ENCODE peak calls at places on chromosomes 4 and X, in eight cellular contexts. H, M, V, Q, G, W, B and D are unnamed samples.

GRCh38 chr4:107780665-107781064 is 44.1 kb upstream of the SGMS2 start:
- DNase-seq in M (peak; percentile 39), B (peak; percentile 59), Q (no peak), V (no peak), W (peak; percentile 10), G (no peak), H (no peak), D (no peak)

GRCh38 chrX:41406211-41406610 is 40.9 kb upstream of the NYX start:
- DNase-seq in B (no peak), G (peak; percentile 18), M (no peak), V (no peak), Q (no peak), H (no peak), W (peak; percentile 61), D (peak; percentile 47)

GRCh38 chrX:13398073-13398823 is 78.4 kb upstream of the ATXN3L start:
- DNase-seq in G (peak; percentile 100), H (peak; percentile 70), W (peak; percentile 100), Q (peak; percentile 95), V (no peak), B (no peak), M (peak; percentile 89), D (peak; percentile 97)

GRCh38 chr4:104488151-104488550 is 6.5 kb downstream of the CXXC4 start:
- DNase-seq in B (no peak), V (no peak), H (no peak), G (no peak), M (no peak), Q (no peak), W (no peak), D (no peak)

GRCh38 chr4:13173974-13174373 is 310.2 kb downstream of the RAB28 start:
- DNase-seq in B (no peak), Q (no peak), H (no peak), W (no peak), M (no peak), V (no peak), G (no peak), D (no peak)

GRCh38 chr4:104491396-104491821 is 3.3 kb downstream of the CXXC4 start:
- DNase-seq in V (peak; percentile 59), H (no peak), M (no peak), G (no peak), B (peak; percentile 85), Q (no peak), W (no peak), D (no peak)

GRCh38 chr4:42150653-42151567 is 1.5 kb downstream of the BEND4 start:
- DNase-seq in G (no peak), W (peak; percentile 8), V (peak; percentile 38), B (peak; percentile 61), M (no peak), Q (no peak), H (no peak), D (no peak)

GRCh38 chr4:143025111-143025704 is 159.5 kb upstream of the USP38 start:
- DNase-seq in G (peak; percentile 33), M (peak; percentile 50), H (peak; percentile 9), W (peak; percentile 21), V (peak; percentile 53), B (peak; percentile 54), Q (no peak), D (peak; percentile 55)

GRCh38 chr4:97349468-97350186 is 793.6 kb downstream of the STPG2 start:
- DNase-seq in Q (no peak), H (no peak), B (peak; percentile 30), W (no peak), M (no peak), V (no peak), G (no peak), D (no peak)

GRCh38 chr4:55396305-55397023 is 707 bp downstream of the TMEM165 start:
- DNase-seq in M (no peak), W (peak; percentile 41), H (peak; percentile 31), B (peak; percentile 83), G (peak; percentile 38), V (peak; percentile 40), Q (no peak), D (peak; percentile 59)

GRCh38 chrX:55490974-55491373 is 1.3 kb upstream of the USP51 start:
- DNase-seq in B (no peak), W (no peak), Q (no peak), M (no peak), V (no peak), G (no peak), H (no peak), D (no peak)

GRCh38 chr4:80610845-80611244 is 275.3 kb downstream of the CFAP299 start:
- DNase-seq in W (peak; percentile 37), M (no peak), V (no peak), B (no peak), H (no peak), G (peak; percentile 67), Q (no peak), D (no peak)

GRCh38 chr4:13917010-13917409 is 289.5 kb upstream of the BOD1L1 start:
- DNase-seq in H (no peak), Q (no peak), M (no peak), B (no peak), V (no peak), W (peak; percentile 62), G (peak; percentile 61), D (no peak)

GRCh38 chr4:22897520-22898108 is 204.9 kb downstream of the GBA3 start:
- DNase-seq in M (peak; percentile 3), W (peak; percentile 4), B (peak; percentile 39), G (peak; percentile 5), H (peak; percentile 16), V (peak; percentile 44), Q (no peak), D (peak; percentile 34)

GRCh38 chr4:88106205-88106604 is 52.2 kb downstream of the ABCG2 start:
- DNase-seq in W (peak; percentile 71), G (peak; percentile 73), H (no peak), Q (peak; percentile 15), V (no peak), B (no peak), M (no peak), D (peak; percentile 73)

GRCh38 chrX:136810493-136810892 is 29.8 kb upstream of the ARHGEF6 start:
- DNase-seq in M (no peak), B (no peak), W (no peak), H (no peak), V (no peak), Q (no peak), G (no peak), D (no peak)

GRCh38 chrX:107742754-107743191 is 32.8 kb downstream of the TSC22D3 start:
- DNase-seq in H (no peak), M (no peak), Q (no peak), V (no peak), G (no peak), B (no peak), W (no peak), D (no peak)
- H3K4me2 ChIP-seq in H (peak overlapping the region; percentile 51), M (peak overlapping the region; percentile 65), Q (peak overlapping the region; percentile 71), V (peak overlapping the region; percentile 52), G (no peak overlapping the region), B (peak overlapping the region; percentile 77), W (no peak overlapping the region), D (no peak overlapping the region)

DNA sequence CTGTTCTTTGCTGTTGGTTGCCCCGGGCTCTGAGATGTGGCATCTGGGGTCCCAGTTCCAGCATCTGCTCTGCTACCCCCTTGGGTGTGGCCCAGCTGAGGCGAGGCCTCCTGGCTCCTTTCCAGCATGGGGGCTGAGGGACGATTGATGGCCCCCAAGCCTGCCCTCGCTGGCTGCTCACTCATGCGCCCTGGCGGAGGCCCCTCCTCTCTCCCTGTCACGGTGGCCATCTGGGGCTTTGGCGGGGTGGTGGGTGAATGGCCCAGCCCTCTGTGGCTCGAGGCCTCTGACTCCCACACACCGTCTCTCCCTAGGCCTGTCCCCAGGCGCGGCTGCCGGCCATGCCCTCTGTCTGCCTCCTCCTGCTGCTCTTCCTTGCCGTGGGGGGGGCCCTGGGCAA is 1.8 kb downstream of the PLXNA3 start:
- DNase-seq in M (no peak), V (no peak), H (no peak), Q (no peak), B (no peak), W (no peak), G (no peak), D (no peak)
- H3K9ac ChIP-seq in M (no peak overlapping the region), V (no peak overlapping the region), H (peak overlapping the region; percentile 39), Q (no peak overlapping the region), B (no peak overlapping the region), W (no peak overlapping the region), G (peak overlapping the region; percentile 58), D (no peak overlapping the region)

GRCh38 chr4:184329235-184330007 is 111.7 kb upstream of the ENPP6 start:
- DNase-seq in B (no peak), Q (no peak), G (no peak), W (no peak), M (no peak), H (no peak), V (no peak), D (peak; percentile 28)
- H3K27ac ChIP-seq in B (no peak overlapping the region), Q (peak overlapping the region; percentile 77), G (no peak overlapping the region), W (peak overlapping the region; percentile 83), M (no peak overlapping the region), H (no peak overlapping the region), V (no peak overlapping the region), D (peak overlapping the region; percentile 44)

DNA sequence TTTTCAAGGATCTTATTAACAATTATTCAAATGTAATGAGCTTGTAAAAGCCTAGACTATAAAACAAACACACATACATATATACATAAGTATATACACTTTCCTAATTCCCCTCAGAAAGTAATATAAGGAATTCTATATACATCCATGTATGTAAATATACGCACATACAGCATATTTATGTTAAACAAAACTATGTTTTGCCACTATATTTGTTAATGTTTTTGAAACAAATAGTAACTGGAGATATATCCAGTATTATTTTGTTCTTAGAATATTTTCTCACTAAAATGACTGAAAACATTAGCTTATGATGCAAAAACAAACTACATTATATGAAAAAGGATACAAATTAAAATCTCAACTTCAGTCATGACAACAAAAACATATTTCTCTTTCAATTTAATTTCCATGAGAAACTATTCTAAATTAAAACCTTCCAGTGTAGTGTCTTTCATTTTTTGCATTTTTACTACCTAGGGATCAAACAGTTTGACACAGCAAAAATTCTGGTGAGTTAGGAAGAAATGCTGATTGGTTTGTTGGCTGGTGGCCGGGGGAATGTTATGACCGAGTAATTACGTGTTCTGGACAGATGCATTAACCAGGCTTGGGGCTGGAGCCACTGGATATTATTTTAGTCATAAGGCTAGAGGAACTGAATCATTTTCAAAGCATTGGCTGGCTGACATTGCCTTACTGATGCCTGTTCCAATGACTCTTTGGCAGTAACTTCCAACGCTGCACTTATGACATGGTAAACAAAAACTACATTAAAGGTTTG is 84.9 kb downstream of the FBXO8 start:
- DNase-seq in V (no peak), G (peak; percentile 90), W (peak; percentile 41), M (no peak), B (no peak), H (no peak), Q (no peak), D (peak; percentile 83)
- H3K4me2 ChIP-seq in V (no peak overlapping the region), G (no peak overlapping the region), W (no peak overlapping the region), M (no peak overlapping the region), B (no peak overlapping the region), H (no peak overlapping the region), Q (no peak overlapping the region), D (peak overlapping the region; percentile 50)